ENCODE peak calls at places on chromosomes 7 and 10, in four cellular contexts. R is activated T-helper 1 cell treated with anti-CD3 and anti-CD28 coated beads, Interleukin-12 subunit alpha, Interleukin-12 subunit beta, Interleukin-2, Interleukin-4 antibody, amounts not matched to agents 30 ng/mL and 10 ng/mL and 1 ng/mL, durations not matched to agents 14 hours and 24 hours and 36 hours; B is mesenteric fat pad; M is stimulated activated CD4-positive, alpha-beta T cell treated with anti-CD3 and anti-CD28 coated beads, Interleukin-12 subunit alpha, Interleukin-12 subunit beta, amount 100 ng/mL, for 4 hours. Q is an unnamed sample.
A peak's percentile ranks its signal among the peaks of the same experiment; 100 is the strongest.

GRCh38 chr10:62454696-62455451 is 80.7 kb downstream of the ZNF365 start:
- DNase-seq in R (no peak), B (no peak), M (no peak), Q (no peak)

GRCh38 chr7:6640246-6640721 is 3.2 kb downstream of the ZNF316 start:
- DNase-seq in R (no peak), B (no peak), M (peak; percentile 37), Q (peak; percentile 29)

GRCh38 chr10:97593423-97593822 is 3.9 kb downstream of the C10orf62 start:
- DNase-seq in R (no peak), B (no peak), M (no peak), Q (no peak)

GRCh38 chr10:124009616-124010015 is 83.8 kb downstream of the CHST15 start:
- DNase-seq in R (no peak), B (no peak), M (no peak), Q (no peak)

GRCh38 chr7:155211761-155212160 is 85.9 kb upstream of the INSIG1 start:
- DNase-seq in R (no peak), B (no peak), M (no peak), Q (no peak)

GRCh38 chr7:100016209-100016901 is 959 bp downstream of the ZKSCAN1 start:
- DNase-seq in R (no peak), B (no peak), M (no peak), Q (no peak)

GRCh38 chr7:20795881-20796280 is 9.2 kb upstream of the SP8 start:
- DNase-seq in R (no peak), B (no peak), M (no peak), Q (no peak)

GRCh38 chr7:10475940-10476641 is 497.6 kb upstream of the PHF14 start:
- DNase-seq in R (no peak), B (no peak), M (no peak), Q (no peak)

GRCh38 chr7:129401228-129401967 is 32.8 kb upstream of the STRIP2 start:
- DNase-seq in R (no peak), B (no peak), M (no peak), Q (no peak)

GRCh38 chr7:48875300-48875916 is 48.9 kb upstream of the CDC14C start:
- DNase-seq in R (no peak), B (no peak), M (no peak), Q (no peak)

GRCh38 chr10:32159264-32159663 is 103.0 kb upstream of the KIF5B start:
- DNase-seq in R (no peak), B (no peak), M (no peak), Q (no peak)

GRCh38 chr10:47030191-47030698 is 119.0 kb downstream of the PTPN20 start:
- DNase-seq in R (no peak), B (peak; percentile 72), M (no peak), Q (no peak)

GRCh38 chr10:28217848-28218247 is 85.0 kb downstream of the MPP7 start:
- DNase-seq in R (no peak), B (no peak), M (peak; percentile 4), Q (no peak)